ENCODE peak calls at places on chromosome 2, in six cellular contexts. L is activated CD4-positive, alpha-beta T cell treated with anti-CD3 and anti-CD28 coated beads, Interleukin-2, amount 50 U/mL, for 48 hours; D is activated effector memory CD4-positive, alpha-beta T cell treated with Interleukin-2 at 50 U/mL for 16 hours; S is GM12891; K is HEK293T; J is type B pancreatic cell. A is an unnamed sample.

GRCh38 chr2:52776571-52776970 is 991.0 kb upstream of the CHAC2 start:
- DNase-seq in K (no peak), D (no peak), J (no peak), S (no peak), L (no peak), A (no peak)

GRCh38 chr2:109109342-109109741 is 19.7 kb upstream of the SH3RF3 start:
- DNase-seq in L (no peak), J (no peak), K (no peak), D (no peak), S (no peak), A (no peak)

GRCh38 chr2:46001741-46002506 is 295.3 kb upstream of the EPAS1 start:
- DNase-seq in L (no peak), D (no peak), S (no peak), K (no peak), J (no peak), A (no peak)

GRCh38 chr2:142868281-142868762 is 9.1 kb upstream of the KYNU start:
- DNase-seq in J (no peak), K (no peak), S (no peak), L (no peak), D (no peak), A (no peak)

GRCh38 chr2:16248571-16249105 is 308.3 kb downstream of the MYCN start:
- DNase-seq in J (no peak), L (no peak), D (no peak), S (no peak), K (no peak), A (no peak)

GRCh38 chr2:100980046-100980445 is 22.0 kb upstream of the RPL31 start:
- DNase-seq in D (no peak), K (no peak), L (no peak), J (no peak), S (no peak), A (no peak)

GRCh38 chr2:158676696-158677095 is 118.4 kb upstream of the DAPL1 start:
- DNase-seq in S (no peak), D (no peak), J (no peak), L (no peak), K (no peak), A (no peak)

GRCh38 chr2:88258208-88258607 is 88.1 kb downstream of the THNSL2 start:
- DNase-seq in L (no peak), D (no peak), K (no peak), J (no peak), S (no peak), A (no peak)

GRCh38 chr2:128396500-128396891 is 77.8 kb upstream of the HS6ST1 start:
- DNase-seq in K (no peak), D (no peak), J (no peak), L (no peak), S (no peak), A (peak; percentile 40)

GRCh38 chr2:127413782-127414743 is 4.2 kb upstream of the PROC start:
- DNase-seq in S (no peak), J (no peak), D (no peak), L (no peak), K (no peak), A (no peak)

A was measured in nephron progenitor cell.